ENCODE peak calls at places on chromosomes 11 and 22, in eight cellular contexts. E, G, I, N, T, K, J and H are unnamed samples.

GRCh38 chr11:96028746-96029145 is 104.8 kb upstream of the MTMR2 start:
- DNase-seq in E (no peak), G (no peak), I (no peak), N (no peak), T (no peak), K (no peak), J (no peak), H (no peak)

GRCh38 chr11:87901366-87901765 is 273.9 kb downstream of the RAB38 start:
- DNase-seq in E (no peak), G (no peak), I (no peak), N (no peak), T (no peak), K (no peak), J (no peak), H (no peak)

GRCh38 chr22:36369004-36369921 is 18.5 kb downstream of the MYH9 start:
- DNase-seq in E (peak; percentile 41), G (no peak), I (no peak), N (peak; percentile 81), T (no peak), K (no peak), J (no peak), H (no peak)

GRCh38 chr11:43278302-43278956 is 33.4 kb upstream of the API5 start:
- DNase-seq in E (no peak), G (no peak), I (no peak), N (peak; percentile 95), T (no peak), K (no peak), J (no peak), H (no peak)

GRCh38 chr22:31646186-31647019 is 15.6 kb downstream of the PISD start:
- DNase-seq in E (no peak), G (no peak), I (no peak), N (no peak), T (no peak), K (no peak), J (no peak), H (no peak)

GRCh38 chr11:40722179-40722795 is 737.2 kb downstream of the LRRC4C start:
- DNase-seq in E (peak; percentile 27), G (no peak), I (no peak), N (peak; percentile 89), T (no peak), K (no peak), J (no peak), H (no peak)

GRCh38 chr11:111977141-111978027 is 40.2 kb downstream of the DIXDC1 start:
- DNase-seq in E (peak; percentile 88), G (peak; percentile 71), I (peak; percentile 84), N (peak; percentile 51), T (peak; percentile 67), K (peak; percentile 91), J (peak; percentile 75), H (no peak)

GRCh38 chr11:69882270-69882608 is 63.0 kb upstream of the FGF3 start:
- DNase-seq in E (no peak), G (no peak), I (peak; percentile 50), N (no peak), T (no peak), K (no peak), J (no peak), H (no peak)

GRCh38 chr11:40380871-40381270 is 1078.6 kb downstream of the LRRC4C start:
- DNase-seq in E (no peak), G (no peak), I (no peak), N (no peak), T (no peak), K (no peak), J (no peak), H (no peak)

GRCh38 chr11:35165416-35166368 is 26.7 kb downstream of the CD44 start:
- DNase-seq in E (no peak), G (no peak), I (no peak), N (no peak), T (peak; percentile 37), K (no peak), J (no peak), H (peak; percentile 60)

GRCh38 chr22:28909375-28909774 is 26.0 kb downstream of the ZNRF3 start:
- DNase-seq in E (no peak), G (no peak), I (no peak), N (no peak), T (no peak), K (no peak), J (no peak), H (no peak)

GRCh38 chr22:27919943-27920755 is 1.1 kb upstream of the PITPNB start:
- DNase-seq in E (peak; percentile 8), G (peak; percentile 25), I (no peak), N (peak; percentile 56), T (no peak), K (no peak), J (no peak), H (no peak)

GRCh38 chr11:15224466-15224865 is 109.7 kb downstream of the INSC start:
- DNase-seq in E (no peak), G (no peak), I (no peak), N (no peak), T (no peak), K (no peak), J (no peak), H (no peak)

GRCh38 chr22:46070215-46070721 is 80.1 kb upstream of the PPARA start:
- DNase-seq in E (peak; percentile 63), G (peak; percentile 92), I (peak; percentile 89), N (peak; percentile 76), T (peak; percentile 82), K (peak; percentile 94), J (peak; percentile 83), H (no peak)

GRCh38 chr11:72716291-72716690 is 35.9 kb downstream of the ARAP1 start:
- DNase-seq in E (no peak), G (no peak), I (no peak), N (no peak), T (no peak), K (no peak), J (no peak), H (no peak)

GRCh38 chr11:64745523-64746328 is 1.8 kb upstream of the RASGRP2 start:
- DNase-seq in E (peak; percentile 41), G (peak; percentile 64), I (peak; percentile 88), N (peak; percentile 71), T (peak; percentile 80), K (peak; percentile 96), J (peak; percentile 89), H (peak; percentile 73)

GRCh38 chr11:1285316-1285744 is 24.1 kb downstream of the TOLLIP start:
- DNase-seq in E (no peak), G (no peak), I (no peak), N (no peak), T (no peak), K (peak; percentile 63), J (no peak), H (no peak)

GRCh38 chr11:16299884-16300778 is 56.2 kb downstream of the SOX6 start:
- DNase-seq in E (no peak), G (no peak), I (no peak), N (peak; percentile 26), T (no peak), K (no peak), J (no peak), H (no peak)

GRCh38 chr22:23497016-23497885 is 82.8 kb downstream of the IGLL1 start:
- DNase-seq in E (no peak), G (no peak), I (peak; percentile 34), N (no peak), T (no peak), K (no peak), J (no peak), H (no peak)

GRCh38 chr22:47209077-47209514 is 446.6 kb downstream of the TBC1D22A start:
- DNase-seq in E (no peak), G (no peak), I (no peak), N (no peak), T (peak; percentile 24), K (no peak), J (peak; percentile 25), H (no peak)

GRCh38 chr22:47206819-47207218 is 444.4 kb downstream of the TBC1D22A start:
- DNase-seq in E (no peak), G (no peak), I (no peak), N (no peak), T (no peak), K (no peak), J (no peak), H (no peak)

GRCh38 chr22:47206185-47206584 is 443.7 kb downstream of the TBC1D22A start:
- DNase-seq in E (no peak), G (no peak), I (no peak), N (no peak), T (no peak), K (no peak), J (no peak), H (no peak)

GRCh38 chr22:47207846-47208554 is 445.6 kb downstream of the TBC1D22A start:
- DNase-seq in E (no peak), G (no peak), I (no peak), N (no peak), T (peak; percentile 26), K (no peak), J (no peak), H (no peak)

DNA sequence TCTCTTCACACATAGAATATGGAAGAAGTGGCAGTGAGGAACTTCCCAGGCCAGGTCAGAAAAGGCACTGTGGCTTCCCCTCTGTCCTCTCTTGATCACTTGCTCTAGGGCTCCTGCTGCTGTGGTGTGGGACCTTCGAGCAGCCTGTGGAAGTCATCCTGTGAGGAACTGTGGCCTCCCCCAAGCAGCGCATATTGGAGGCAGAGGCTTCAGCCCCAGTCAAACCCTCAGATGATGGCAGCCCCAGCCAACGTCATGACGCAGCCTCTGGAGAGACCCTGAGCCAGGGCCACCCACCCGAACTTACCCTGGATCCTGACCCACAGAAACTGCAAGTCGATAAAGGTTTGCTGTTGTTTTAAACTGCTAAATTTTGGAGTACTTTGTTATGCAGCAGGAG is 444.9 kb downstream of the TBC1D22A start:
- DNase-seq in E (no peak), G (no peak), I (no peak), N (no peak), T (peak; percentile 22), K (no peak), J (no peak), H (no peak)
- H3K9me3 ChIP-seq in E (no peaks in the 10 kb centered on the region), G (no peaks in the 10 kb centered on the region), I (no peaks in the 10 kb centered on the region), N (no peaks in the 10 kb centered on the region), T (no peaks in the 10 kb centered on the region), K (no peaks in the 10 kb centered on the region), J (no peaks in the 10 kb centered on the region), H (no peaks in the 10 kb centered on the region)

GRCh38 chr11:17369685-17370243 is 18.2 kb downstream of the NCR3LG1 start:
- DNase-seq in E (no peak), G (no peak), I (no peak), N (no peak), T (no peak), K (no peak), J (no peak), H (no peak)
- H3K9me3 ChIP-seq in E (no peaks in the 10 kb centered on the region), G (peaks cover 3% of the 10 kb centered on the region), I (peaks cover 45% of the 10 kb centered on the region), N (peaks cover 26% of the 10 kb centered on the region), T (peaks cover 29% of the 10 kb centered on the region), K (peaks cover 55% of the 10 kb centered on the region), J (peaks cover 61% of the 10 kb centered on the region), H (peaks cover 21% of the 10 kb centered on the region)

GRCh38 chr22:47298017-47298820 is 535.8 kb downstream of the TBC1D22A start:
- DNase-seq in E (no peak), G (no peak), I (no peak), N (no peak), T (no peak), K (no peak), J (no peak), H (no peak)
- H3K9me3 ChIP-seq in E (no peaks in the 10 kb centered on the region), G (no peaks in the 10 kb centered on the region), I (no peaks in the 10 kb centered on the region), N (no peaks in the 10 kb centered on the region), T (no peaks in the 10 kb centered on the region), K (no peaks in the 10 kb centered on the region), J (no peaks in the 10 kb centered on the region), H (no peaks in the 10 kb centered on the region)

DNA sequence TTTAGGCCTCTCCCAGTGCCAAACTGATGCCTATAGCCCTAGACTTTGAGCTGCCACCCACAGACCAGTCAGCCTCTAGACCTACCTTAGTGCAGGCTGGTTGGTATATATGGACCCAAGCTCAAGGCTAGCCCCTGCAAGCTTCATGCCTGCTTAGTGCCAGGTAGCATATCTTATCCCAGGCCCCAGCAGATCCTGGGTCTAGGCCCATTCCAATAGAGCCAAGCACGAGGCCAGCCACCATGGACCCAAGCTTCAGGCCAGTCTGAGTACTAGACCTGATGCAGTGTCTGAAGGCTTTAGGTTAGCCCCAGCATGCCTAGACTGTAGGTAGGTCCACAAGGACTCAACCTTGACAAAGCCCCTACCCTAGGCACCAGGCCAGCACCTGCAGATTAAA is 1081.7 kb downstream of the JRKL start:
- DNase-seq in E (no peak), G (no peak), I (no peak), N (no peak), T (no peak), K (no peak), J (no peak), H (no peak)
- H3K9me3 ChIP-seq in E (no peaks in the 10 kb centered on the region), G (no peaks in the 10 kb centered on the region), I (peaks cover 10% of the 10 kb centered on the region), N (peaks cover 14% of the 10 kb centered on the region), T (peaks cover 8% of the 10 kb centered on the region), K (peaks cover 20% of the 10 kb centered on the region), J (peaks cover 45% of the 10 kb centered on the region), H (no peaks in the 10 kb centered on the region)